ENCODE peak calls at places on chromosomes 16 and 17, in five cellular contexts. I is neural progenitor cell, J is psoas muscle, F is heart right ventricle, E is A549. P is an unnamed sample.

GRCh38 chr17:77814091-77814772 is 144.3 kb upstream of the TNRC6C start:
- DNase-seq in I (no peak), J (no peak), F (no peak), E (no peak), P (no peak)

GRCh38 chr17:22267019-22267418 is 574.7 kb downstream of the KCNJ18 start:
- DNase-seq in I (no peak), J (no peak), F (no peak), E (no peak), P (no peak)

GRCh38 chr16:66934138-66934838 is at the start of gene CIAO2B:
- DNase-seq in I (peak; percentile 87), J (peak; percentile 93), F (peak; percentile 92), E (peak; percentile 88), P (no peak)

GRCh38 chr17:39014044-39014794 is 47.0 kb upstream of the FBXO47 start:
- DNase-seq in I (no peak), J (no peak), F (no peak), E (peak; percentile 51), P (no peak)

GRCh38 chr17:9956474-9957131 is 51.5 kb upstream of the RCVRN start:
- DNase-seq in I (no peak), J (no peak), F (no peak), E (no peak), P (no peak)

GRCh38 chr17:50668025-50668837 is 33.5 kb downstream of the ABCC3 start:
- DNase-seq in I (no peak), J (no peak), F (no peak), E (peak; percentile 73), P (no peak)

GRCh38 chr17:57284984-57285646 is 28.8 kb downstream of the MSI2 start:
- DNase-seq in I (peak; percentile 46), J (no peak), F (no peak), E (no peak), P (no peak)

GRCh38 chr16:89712476-89712805 is 8.3 kb downstream of the VPS9D1 start:
- DNase-seq in I (peak; percentile 34), J (no peak), F (no peak), E (no peak), P (no peak)

GRCh38 chr17:13031718-13032350 is 14.0 kb upstream of the ELAC2 start:
- DNase-seq in I (peak; percentile 66), J (peak; percentile 44), F (no peak), E (peak; percentile 71), P (no peak)

GRCh38 chr17:44122825-44123355 is 551 bp downstream of the HDAC5 start:
- DNase-seq in I (no peak), J (no peak), F (no peak), E (no peak), P (no peak)

GRCh38 chr16:12337776-12338655 is 361.5 kb downstream of the SNX29 start:
- DNase-seq in I (no peak), J (no peak), F (no peak), E (no peak), P (no peak)

GRCh38 chr16:88045820-88046303 is 94.6 kb downstream of the BANP start:
- DNase-seq in I (no peak), J (no peak), F (no peak), E (no peak), P (no peak)

GRCh38 chr16:50245417-50246298 is 20.7 kb upstream of the ADCY7 start:
- DNase-seq in I (peak; percentile 60), J (peak; percentile 55), F (peak; percentile 54), E (peak; percentile 83), P (no peak)

GRCh38 chr16:53257001-53257400 is 177.3 kb upstream of the RBL2 start:
- DNase-seq in I (no peak), J (no peak), F (no peak), E (no peak), P (no peak)

GRCh38 chr16:87764600-87765472 is 950 bp downstream of the KLHDC4 start:
- DNase-seq in I (no peak), J (no peak), F (no peak), E (no peak), P (no peak)

GRCh38 chr17:80361495-80362220 is 53.3 kb upstream of the ENDOV start:
- DNase-seq in I (peak; percentile 70), J (no peak), F (no peak), E (peak; percentile 52), P (no peak)

GRCh38 chr16:78297066-78297666 is 197.7 kb downstream of the WWOX start:
- DNase-seq in I (no peak), J (no peak), F (no peak), E (no peak), P (no peak)

GRCh38 chr16:21599994-21600773 is 807 bp downstream of the METTL9 start:
- DNase-seq in I (peak; percentile 82), J (no peak), F (no peak), E (peak; percentile 27), P (no peak)

GRCh38 chr16:21599158-21599993 is at the start of gene METTL9:
- DNase-seq in I (peak; percentile 98), J (peak; percentile 93), F (peak; percentile 95), E (peak; percentile 95), P (peak; percentile 75)

GRCh38 chr16:21603920-21604319 is 4.5 kb downstream of the METTL9 start:
- DNase-seq in I (peak; percentile 62), J (no peak), F (no peak), E (no peak), P (no peak)

GRCh38 chr16:21598676-21599157 is 660 bp upstream of the METTL9 start:
- DNase-seq in I (no peak), J (no peak), F (peak; percentile 25), E (no peak), P (no peak)

DNA sequence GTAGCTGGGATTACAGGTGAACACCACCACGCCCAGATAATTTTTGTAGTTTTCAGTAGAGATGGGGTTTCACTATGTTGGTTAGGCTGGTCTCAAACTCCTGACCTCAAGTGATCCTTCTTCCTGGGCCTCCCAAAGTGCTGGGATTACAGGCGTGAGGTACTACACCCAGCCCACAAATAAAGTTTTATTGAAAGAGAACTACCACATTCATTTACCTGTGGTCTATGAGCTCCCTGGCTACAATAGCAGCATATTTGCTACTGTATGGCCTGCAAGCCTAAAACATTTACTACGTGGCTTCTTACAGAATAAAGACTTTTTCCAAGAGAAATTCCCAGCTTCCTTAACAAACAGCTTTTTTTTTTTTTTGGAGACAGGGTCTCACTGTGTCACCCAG is 3.4 kb downstream of the METTL9 start:
- DNase-seq in I (no peak), J (no peak), F (no peak), E (no peak), P (no peak)
- H3K27ac ChIP-seq in I (no peak overlapping the region), J (peak overlapping the region; percentile 24), F (no peak overlapping the region), E (no peak overlapping the region), P (no peak overlapping the region)

DNA sequence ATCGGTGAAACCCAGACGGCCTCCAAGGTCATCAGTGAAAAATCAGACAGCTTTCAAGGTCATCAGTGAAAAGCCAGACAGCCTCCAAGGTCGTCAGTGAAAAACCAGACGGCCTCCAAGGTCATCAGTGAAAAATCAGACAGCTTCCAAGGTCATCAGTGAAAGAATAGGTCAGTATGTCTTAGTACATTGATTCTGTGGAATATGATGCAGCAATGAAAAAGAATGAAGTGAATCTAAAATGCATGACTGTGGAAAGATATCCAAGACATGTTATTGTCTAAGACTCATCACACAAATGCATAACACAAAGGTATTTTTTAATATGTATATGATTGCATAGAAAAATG is 72.5 kb downstream of the CMIP start:
- DNase-seq in I (no peak), J (no peak), F (no peak), E (no peak), P (no peak)
- H3K4me3 ChIP-seq in I (no peak overlapping the region), J (no peak overlapping the region), F (no peak overlapping the region), E (no peak overlapping the region), P (no peak overlapping the region)

GRCh38 chr17:60315650-60316049 is 76.3 kb downstream of the USP32 start:
- DNase-seq in I (no peak), J (no peak), F (no peak), E (peak; percentile 35), P (no peak)
- TF ChIP-seq CTCF in I (no peak), J (no peak), F (no peak), E (peak; percentile 25), P (no peak)

DNA sequence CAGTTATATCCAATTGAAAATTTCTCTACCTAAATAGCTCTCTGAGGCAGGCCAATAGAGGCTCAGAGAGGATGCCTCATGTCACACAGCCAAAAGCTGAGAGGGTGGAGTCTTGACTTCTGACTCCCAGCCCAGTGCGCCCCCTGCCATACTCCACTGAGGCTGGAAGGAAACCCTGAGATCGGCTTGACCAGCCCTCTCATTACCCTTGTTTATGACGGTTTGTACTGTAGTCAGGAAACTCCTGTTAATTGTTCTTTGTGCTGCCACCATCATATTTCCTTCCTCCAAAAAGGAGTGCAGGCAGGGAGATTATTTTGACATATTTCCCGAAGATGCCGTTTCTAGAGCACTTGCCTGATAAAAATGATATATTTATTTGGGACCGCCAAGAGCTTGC is 107.9 kb downstream of the AIPL1 start:
- DNase-seq in I (peak; percentile 35), J (peak; percentile 36), F (peak; percentile 33), E (no peak), P (no peak)
- H3K27ac ChIP-seq in I (no peak overlapping the region), J (peak overlapping the region; percentile 41), F (peak overlapping the region; percentile 88), E (no peak overlapping the region), P (no peak overlapping the region)

GRCh38 chr17:60106377-60107059 is 27.8 kb upstream of the HEATR6 start:
- DNase-seq in I (no peak), J (no peak), F (no peak), E (no peak), P (no peak)

GRCh38 chr17:60098578-60098977 is 19.9 kb upstream of the HEATR6 start:
- DNase-seq in I (no peak), J (no peak), F (no peak), E (no peak), P (no peak)

GRCh38 chr17:60103957-60104356 is 25.2 kb upstream of the HEATR6 start:
- DNase-seq in I (no peak), J (no peak), F (no peak), E (no peak), P (no peak)

GRCh38 chr17:60107526-60108257 is 29.0 kb upstream of the HEATR6 start:
- DNase-seq in I (no peak), J (no peak), F (no peak), E (peak; percentile 55), P (no peak)

GRCh38 chr17:60102632-60103047 is 23.9 kb upstream of the HEATR6 start:
- DNase-seq in I (no peak), J (no peak), F (peak; percentile 29), E (peak; percentile 35), P (no peak)
- H3K4me3 ChIP-seq in I (no peak overlapping the region), J (peak overlapping the region; percentile 22), F (peak overlapping the region; percentile 42), E (peak overlapping the region; percentile 27), P (peak overlapping the region; percentile 58)

DNA sequence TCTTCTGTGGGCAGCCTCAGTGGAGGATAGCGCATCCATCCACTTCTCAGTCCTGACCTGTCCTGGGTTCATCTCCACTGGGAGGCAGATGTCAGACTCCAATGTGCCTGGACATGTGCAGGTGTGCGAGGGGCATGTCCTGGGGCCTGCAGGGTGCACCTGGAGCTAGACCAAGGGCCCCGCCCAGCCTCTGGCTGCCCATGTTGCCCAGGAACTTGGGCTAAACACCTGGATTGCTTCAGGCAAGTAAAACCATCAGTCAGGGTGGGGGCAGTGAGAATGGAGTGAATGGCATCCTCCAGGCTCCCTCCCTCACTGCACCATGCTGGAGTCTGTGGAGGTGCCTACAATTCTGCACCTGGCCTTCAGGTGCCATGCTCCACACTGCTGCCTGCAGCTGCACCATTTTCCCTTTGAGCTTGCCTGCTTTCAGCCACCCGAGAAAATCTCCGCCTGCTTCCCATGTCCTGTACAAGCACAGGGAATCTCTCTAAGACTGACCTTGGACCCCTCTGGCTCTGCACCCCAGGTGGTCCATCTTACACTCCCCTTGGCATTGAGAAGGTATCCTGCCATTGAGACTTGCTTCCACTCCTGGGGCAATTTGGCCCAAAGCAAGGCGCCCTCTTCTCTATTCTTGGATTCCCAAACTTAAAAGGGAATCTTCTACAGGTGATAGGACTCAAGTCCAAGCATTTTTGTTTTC is 2.1 kb upstream of the MFSD6L start:
- DNase-seq in I (no peak), J (no peak), F (no peak), E (no peak), P (no peak)
- TF ChIP-seq CTCF in I (no peak), J (no peak), F (no peak), E (no peak), P (no peak)